ENCODE peak calls at places on chromosome 9, in nine cellular contexts. Y, D, F, L, T, N, K, S and R are unnamed samples.

GRCh38 chr9:90642570-90643539 is at the start of gene DIRAS2:
- DNase-seq in Y (peak; percentile 9), D (peak; percentile 44), F (peak; percentile 59), L (peak; percentile 75), T (no peak), N (peak; percentile 46), K (no peak), S (peak; percentile 6), R (peak; percentile 42)

GRCh38 chr9:17906841-17907779 is 328.2 kb downstream of the SH3GL2 start:
- DNase-seq in Y (no peak), D (no peak), F (no peak), L (no peak), T (no peak), N (no peak), K (no peak), S (no peak), R (no peak)

GRCh38 chr9:121893787-121894186 is 199.3 kb downstream of the TTLL11 start:
- DNase-seq in Y (no peak), D (no peak), F (no peak), L (no peak), T (no peak), N (no peak), K (no peak), S (no peak), R (no peak)

GRCh38 chr9:97710356-97711222 is 13.4 kb upstream of the XPA start:
- DNase-seq in Y (peak; percentile 48), D (peak; percentile 72), F (peak; percentile 59), L (peak; percentile 75), T (peak; percentile 77), N (peak; percentile 62), K (no peak), S (peak; percentile 33), R (no peak)

GRCh38 chr9:93235278-93235960 is 51.5 kb downstream of the WNK2 start:
- DNase-seq in Y (no peak), D (no peak), F (no peak), L (no peak), T (no peak), N (no peak), K (no peak), S (no peak), R (no peak)

GRCh38 chr9:83509372-83509771 is 28.8 kb downstream of the FRMD3 start:
- DNase-seq in Y (peak; percentile 54), D (peak; percentile 57), F (no peak), L (no peak), T (no peak), N (peak; percentile 20), K (no peak), S (peak; percentile 19), R (no peak)

GRCh38 chr9:13759624-13760023 is 480.1 kb upstream of the MPDZ start:
- DNase-seq in Y (no peak), D (no peak), F (no peak), L (no peak), T (no peak), N (no peak), K (no peak), S (no peak), R (no peak)

GRCh38 chr9:136255166-136255538 is 9.5 kb upstream of the QSOX2 start:
- DNase-seq in Y (peak; percentile 21), D (peak; percentile 79), F (peak; percentile 44), L (no peak), T (peak; percentile 44), N (peak; percentile 27), K (no peak), S (no peak), R (no peak)

GRCh38 chr9:97487107-97487506 is 14.4 kb upstream of the TMOD1 start:
- DNase-seq in Y (no peak), D (peak; percentile 25), F (peak; percentile 49), L (peak; percentile 37), T (no peak), N (no peak), K (no peak), S (no peak), R (no peak)

GRCh38 chr9:87880116-87880515 is 2.6 kb upstream of the SPATA31E1 start:
- DNase-seq in Y (no peak), D (peak; percentile 16), F (no peak), L (no peak), T (no peak), N (no peak), K (no peak), S (no peak), R (no peak)

GRCh38 chr9:129312251-129312650 is 134.2 kb upstream of the IER5L start:
- DNase-seq in Y (no peak), D (no peak), F (no peak), L (no peak), T (no peak), N (no peak), K (no peak), S (no peak), R (no peak)

GRCh38 chr9:124130277-124131075 is 118.9 kb downstream of the LHX2 start:
- DNase-seq in Y (no peak), D (no peak), F (no peak), L (no peak), T (no peak), N (no peak), K (no peak), S (no peak), R (no peak)

GRCh38 chr9:36835271-36835996 is 198.6 kb downstream of the PAX5 start:
- DNase-seq in Y (no peak), D (no peak), F (no peak), L (no peak), T (no peak), N (no peak), K (no peak), S (no peak), R (no peak)

GRCh38 chr9:109704546-109704945 is 75.5 kb upstream of the PALM2AKAP2 start:
- DNase-seq in Y (no peak), D (no peak), F (no peak), L (no peak), T (no peak), N (no peak), K (no peak), S (no peak), R (no peak)

GRCh38 chr9:109707355-109707754 is 72.6 kb upstream of the PALM2AKAP2 start:
- DNase-seq in Y (no peak), D (no peak), F (no peak), L (no peak), T (no peak), N (no peak), K (no peak), S (no peak), R (no peak)

GRCh38 chr9:109708507-109708945 is 71.5 kb upstream of the PALM2AKAP2 start:
- DNase-seq in Y (no peak), D (no peak), F (no peak), L (no peak), T (no peak), N (no peak), K (no peak), S (no peak), R (no peak)

GRCh38 chr9:109705515-109705914 is 74.5 kb upstream of the PALM2AKAP2 start:
- DNase-seq in Y (peak; percentile 25), D (peak; percentile 72), F (peak; percentile 70), L (peak; percentile 46), T (no peak), N (peak; percentile 62), K (peak; percentile 17), S (peak; percentile 24), R (peak; percentile 18)

GRCh38 chr9:109709881-109710280 is 70.1 kb upstream of the PALM2AKAP2 start:
- DNase-seq in Y (no peak), D (no peak), F (no peak), L (no peak), T (no peak), N (no peak), K (no peak), S (no peak), R (no peak)
- TF ChIP-seq CTCF in Y (no peak), D (no peak), F (no peak), L (no peak), T (no peak), N (no peak), K (no peak), S (no peak), R (no peak)

GRCh38 chr9:119369670-119370366 is 583 bp upstream of the BRINP1 start:
- DNase-seq in Y (no peak), D (peak; percentile 3), F (no peak), L (no peak), T (no peak), N (no peak), K (no peak), S (no peak), R (no peak)
- H3K4me3 ChIP-seq in Y (no peak overlapping the region), D (no peak overlapping the region), F (peak overlapping the region; percentile 60), L (peak overlapping the region; percentile 45), T (no peak overlapping the region), N (peak overlapping the region; percentile 5), K (peak overlapping the region; percentile 11), S (no peak overlapping the region), R (peak overlapping the region; percentile 69)

DNA sequence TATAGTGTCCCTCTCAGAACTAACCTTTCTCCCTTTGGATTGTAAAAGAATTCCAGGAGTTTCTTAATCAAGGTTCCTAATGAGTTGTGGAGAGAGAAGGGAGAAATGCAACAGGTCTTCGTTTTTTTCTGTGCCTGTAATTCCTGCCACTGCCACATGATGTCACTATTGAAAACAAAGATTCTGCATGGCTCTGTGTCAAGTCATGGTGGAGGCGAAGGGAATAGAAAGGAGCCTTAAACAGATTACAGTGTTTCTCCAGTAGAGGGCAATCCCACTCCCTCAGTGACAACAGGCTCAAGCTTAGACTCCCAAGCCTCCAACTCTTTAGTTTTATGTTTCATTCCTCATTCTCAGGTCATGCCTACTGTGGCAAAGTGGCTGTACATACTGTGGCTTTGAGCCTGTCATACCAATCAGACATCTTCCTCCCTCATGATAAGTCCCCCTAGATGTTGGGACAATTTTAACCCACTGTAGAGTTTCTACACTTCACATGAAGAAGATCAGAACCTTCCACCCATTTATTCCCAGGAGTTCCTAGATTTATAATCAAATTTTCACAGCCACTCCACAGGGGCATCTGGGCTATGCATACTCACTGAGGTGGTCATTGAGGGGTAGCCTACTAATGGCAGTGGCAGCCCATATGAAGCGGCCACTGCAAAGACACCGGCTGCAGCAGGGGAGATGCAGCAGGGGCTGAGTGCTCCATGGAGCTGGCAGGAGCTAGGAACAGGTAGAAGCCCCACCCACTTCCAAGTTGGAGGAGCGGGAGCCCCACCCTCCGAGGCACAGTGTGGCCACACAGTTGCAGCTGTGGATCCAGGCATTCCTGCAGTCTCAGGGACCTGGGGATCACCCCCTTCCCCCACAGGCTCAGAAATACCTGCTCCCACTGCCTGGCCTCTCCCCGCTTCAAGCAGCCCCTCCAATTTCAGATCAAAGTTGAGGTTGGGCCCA is 97.4 kb upstream of the TRIM32 start:
- DNase-seq in Y (peak; percentile 54), D (peak; percentile 89), F (peak; percentile 72), L (peak; percentile 84), T (peak; percentile 72), N (peak; percentile 78), K (peak; percentile 48), S (peak; percentile 70), R (no peak)
- TF ChIP-seq CTCF in Y (peak; percentile 56), D (peak; percentile 92), F (peak; percentile 65), L (peak; percentile 62), T (peak; percentile 89), N (peak; percentile 76), K (peak; percentile 83), S (peak; percentile 87), R (peak; percentile 69)

DNA sequence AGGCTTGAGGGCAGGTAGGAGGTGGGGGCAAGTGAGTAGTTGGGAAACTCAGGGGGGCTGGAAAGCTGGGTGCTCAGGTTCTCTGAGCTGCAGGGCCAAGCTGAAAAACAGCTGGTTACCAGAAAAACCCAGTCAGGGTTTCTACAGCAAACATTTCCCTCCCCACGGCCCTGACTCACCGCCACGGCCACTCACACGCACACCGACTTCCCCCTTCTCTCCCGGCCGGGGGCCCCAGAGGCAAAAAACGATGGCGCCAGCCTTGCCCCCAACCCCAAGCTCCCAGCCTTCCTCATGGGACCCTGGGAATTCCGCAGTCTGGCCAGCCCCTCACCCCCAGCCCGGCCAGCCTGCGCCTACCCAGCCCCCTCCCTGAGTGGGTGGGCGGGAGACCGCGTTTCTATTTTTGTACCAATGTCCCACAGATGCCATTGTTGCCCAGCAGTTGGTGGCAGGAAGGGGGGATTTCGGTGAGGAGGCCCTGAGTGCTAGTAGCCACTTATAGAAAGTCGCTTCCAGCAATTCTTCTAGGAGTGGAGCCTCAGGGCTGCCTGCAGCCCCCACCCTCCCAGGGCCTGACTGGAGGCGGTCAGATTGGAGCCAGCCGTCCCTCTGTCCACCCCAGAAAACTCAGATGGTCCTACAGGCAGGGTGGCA is 18.4 kb downstream of the ENG start:
- DNase-seq in Y (peak; percentile 77), D (peak; percentile 53), F (no peak), L (no peak), T (no peak), N (peak; percentile 82), K (no peak), S (no peak), R (no peak)
- H3K4me3 ChIP-seq in Y (peak overlapping the region; percentile 8), D (no peak overlapping the region), F (no peak overlapping the region), L (no peak overlapping the region), T (no peak overlapping the region), N (no peak overlapping the region), K (no peak overlapping the region), S (no peak overlapping the region), R (no peak overlapping the region)